ENCODE peak calls at places on chromosomes 5 and 9, in four cellular contexts. K is stimulated activated CD8-positive, alpha-beta memory T cell treated with anti-CD3 and anti-CD28 coated beads, Interleukin-15, amount 100 ng/mL, for 24 hours; V is SHP77 treated with DMSO at 0.1 percent for 48 hours; F is activated T-cell treated with anti-CD3 and anti-CD28 coated beads for 1 hour. M is an unnamed sample.

GRCh38 chr5:142475102-142475501 is 150.3 kb upstream of the SPRY4 start:
- DNase-seq in V (no peak), F (no peak), K (no peak), M (no peak)

GRCh38 chr9:132283165-132283564 is 71.6 kb downstream of the SETX start:
- DNase-seq in F (no peak), K (no peak), V (no peak), M (no peak)

GRCh38 chr5:52800394-52801213 is 12.9 kb downstream of the ITGA1 start:
- DNase-seq in V (peak), F (peak), K (peak), M (no peak)

GRCh38 chr5:9094582-9094981 is 451.3 kb downstream of the SEMA5A start:
- DNase-seq in V (no peak), K (no peak), F (no peak), M (no peak)

GRCh38 chr9:109903515-109904138 is 123.6 kb downstream of the PALM2AKAP2 start:
- DNase-seq in V (peak), F (peak), K (no peak), M (peak)

GRCh38 chr5:158770506-158770905 is 329.2 kb downstream of the EBF1 start:
- DNase-seq in V (no peak), K (no peak), F (no peak), M (no peak)

GRCh38 chr5:41822036-41822435 is 48.2 kb downstream of the OXCT1 start:
- DNase-seq in F (no peak), K (no peak), V (no peak), M (no peak)

GRCh38 chr5:150319484-150319790 is 16.7 kb upstream of the ARSI start:
- DNase-seq in K (no peak), F (no peak), V (no peak), M (no peak)

GRCh38 chr9:120336021-120336752 is 243.8 kb downstream of the CDK5RAP2 start:
- DNase-seq in V (no peak), F (no peak), K (no peak), M (no peak)

GRCh38 chr5:60546157-60546556 is 153.8 kb downstream of the DEPDC1B start:
- DNase-seq in V (no peak), K (no peak), F (no peak), M (no peak)

GRCh38 chr5:161302557-161302956 is 244.0 kb downstream of the GABRB2 start:
- DNase-seq in V (no peak), F (no peak), K (no peak), M (no peak)

GRCh38 chr5:91077623-91078022 is 305.5 kb downstream of the ARRDC3 start:
- DNase-seq in F (no peak), V (no peak), K (no peak), M (no peak)

GRCh38 chr9:125570246-125570645 is 136.8 kb downstream of the MAPKAP1 start:
- DNase-seq in F (no peak), K (no peak), V (no peak), M (no peak)

GRCh38 chr5:110536120-110537115 is 190.1 kb downstream of the TMEM232 start:
- DNase-seq in K (no peak), V (no peak), F (no peak), M (no peak)

GRCh38 chr9:122186777-122187176 is 27.1 kb downstream of the MORN5 start:
- DNase-seq in K (no peak), F (no peak), V (no peak), M (no peak)

GRCh38 chr5:169279125-169279524 is 21.8 kb downstream of the SLIT3 start:
- DNase-seq in F (no peak), K (no peak), V (no peak), M (no peak)

GRCh38 chr9:76877961-76878360 is 28.0 kb downstream of the PRUNE2 start:
- DNase-seq in V (no peak), F (no peak), K (no peak), M (no peak)